ENCODE peak calls at places on chromosome 14, in nine cellular contexts. D is WERI-Rb-1, U is heart right ventricle, R is stomach, H is astrocyte, N is lung, C is psoas muscle, T is mesendoderm, Z is right atrium auricular region. K is an unnamed sample. For H3K27me3, the result is how much of the 10 kb centered on the place peaks cover.

GRCh38 chr14:59464651-59465569 is at the start of gene GPR135:
- DNase-seq in U (peak), R (peak), N (peak), H (peak), T (peak), D (peak), Z (no peak), C (peak), K (no peak)

GRCh38 chr14:22086149-22086548 is 412.5 kb upstream of the OR4E1 start:
- DNase-seq in R (no peak), N (no peak), D (no peak), U (no peak), H (no peak), T (no peak), Z (no peak), C (no peak), K (no peak)

GRCh38 chr14:66111891-66112290 is 374.3 kb upstream of the CCDC196 start:
- DNase-seq in R (no peak), N (no peak), D (no peak), H (no peak), T (no peak), C (no peak), Z (no peak), U (no peak), K (no peak)

GRCh38 chr14:69615471-69616407 is 4.3 kb downstream of the SUSD6 start:
- DNase-seq in H (peak), U (no peak), T (no peak), D (no peak), N (peak), Z (peak), C (peak), R (peak), K (no peak)

GRCh38 chr14:105531088-105531957 is 4.9 kb downstream of the TMEM121 start:
- DNase-seq in C (no peak), Z (no peak), U (no peak), H (no peak), T (no peak), D (no peak), N (no peak), R (no peak), K (no peak)

GRCh38 chr14:92473947-92474535 is 39.5 kb upstream of the RIN3 start:
- DNase-seq in N (no peak), R (peak), C (no peak), U (no peak), T (no peak), D (no peak), Z (no peak), H (peak), K (no peak)

GRCh38 chr14:101601603-101602465 is 40.5 kb downstream of the DIO3 start:
- DNase-seq in C (peak), D (no peak), R (peak), H (no peak), U (no peak), N (no peak), Z (peak), T (no peak), K (peak)

GRCh38 chr14:63134801-63135200 is 69.4 kb upstream of the RHOJ start:
- DNase-seq in R (no peak), U (no peak), D (no peak), N (no peak), H (peak), C (no peak), T (peak), Z (no peak), K (no peak)

GRCh38 chr14:54881235-54881760 is 21.3 kb downstream of the GCH1 start:
- DNase-seq in C (no peak), H (peak), R (no peak), N (no peak), T (no peak), Z (no peak), D (no peak), U (no peak), K (peak)

GRCh38 chr14:29894030-29894429 is 33.6 kb downstream of the PRKD1 start:
- DNase-seq in N (no peak), D (no peak), C (no peak), R (no peak), U (no peak), T (no peak), Z (no peak), H (no peak), K (no peak)

GRCh38 chr14:66038214-66038977 is 447.8 kb upstream of the CCDC196 start:
- DNase-seq in N (no peak), U (no peak), R (no peak), Z (peak), T (peak), C (no peak), D (no peak), H (no peak), K (no peak)

GRCh38 chr14:56581041-56581727 is 1.6 kb downstream of the TMEM260 start:
- DNase-seq in U (no peak), Z (no peak), H (no peak), T (no peak), D (no peak), N (no peak), R (no peak), C (no peak), K (no peak)

GRCh38 chr14:28754209-28754985 is 12.2 kb upstream of the FOXG1 start:
- DNase-seq in N (no peak), C (no peak), R (no peak), D (peak), Z (no peak), T (peak), H (no peak), U (no peak), K (no peak)

GRCh38 chr14:84162658-84163057 is 1367.3 kb upstream of the FLRT2 start:
- DNase-seq in C (no peak), N (no peak), R (no peak), U (no peak), H (no peak), T (no peak), Z (no peak), D (peak), K (no peak)

GRCh38 chr14:48575772-48576171 is 900.4 kb upstream of the MDGA2 start:
- DNase-seq in T (no peak), N (no peak), R (no peak), D (peak), Z (no peak), C (no peak), U (no peak), H (no peak), K (no peak)

DNA sequence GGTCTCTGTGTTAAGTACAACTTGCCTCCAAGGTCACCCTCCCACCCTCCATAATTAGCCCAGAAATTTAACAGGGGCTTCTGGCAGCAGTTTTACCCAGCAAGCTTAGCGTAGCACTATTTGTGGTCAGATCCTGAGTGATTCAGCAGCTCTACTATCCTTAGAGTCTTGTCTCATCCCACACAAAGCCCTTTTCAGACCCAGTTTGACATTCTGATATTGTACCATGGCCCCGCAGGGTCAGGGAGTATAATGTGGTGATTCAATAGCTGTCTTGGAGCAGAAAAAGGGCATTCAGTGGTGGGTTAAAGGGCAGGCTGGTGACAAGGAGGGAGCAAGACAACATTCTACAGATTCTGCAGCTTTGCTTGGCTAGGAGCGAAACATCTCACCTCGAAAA is 153.8 kb upstream of the DDHD1 start:
- DNase-seq in D (no peak), Z (no peak), T (no peak), N (no peak), U (no peak), H (peak), C (no peak), R (no peak), K (no peak)
- H3K27ac ChIP-seq in D (no peak), Z (peak), T (no peak), N (no peak), U (peak), H (no peak), C (no peak), R (peak), K (peak)

GRCh38 chr14:70885343-70886014 is 21.8 kb upstream of the PCNX1 start:
- DNase-seq in Z (no peak), H (no peak), N (no peak), C (no peak), U (no peak), R (no peak), T (no peak), D (peak), K (no peak)

GRCh38 chr14:70886421-70887206 is 20.6 kb upstream of the PCNX1 start:
- DNase-seq in T (peak), H (no peak), C (no peak), N (no peak), U (no peak), D (no peak), R (no peak), Z (no peak), K (no peak)

GRCh38 chr14:70888681-70889175 is 18.5 kb upstream of the PCNX1 start:
- DNase-seq in C (no peak), D (no peak), U (no peak), N (no peak), R (no peak), T (no peak), Z (no peak), H (peak), K (no peak)

GRCh38 chr14:70888151-70888499 is 19.1 kb upstream of the PCNX1 start:
- DNase-seq in Z (no peak), N (no peak), C (no peak), T (peak), H (no peak), D (no peak), R (no peak), U (no peak), K (no peak)

GRCh38 chr14:70887207-70888150 is 19.8 kb upstream of the PCNX1 start:
- DNase-seq in H (peak), T (no peak), D (no peak), C (no peak), Z (no peak), N (no peak), R (no peak), U (no peak), K (no peak)
- H3K4me3 ChIP-seq in H (no peak), T (no peak), D (no peak), C (no peak), Z (no peak), N (no peak), R (no peak), U (no peak), K (no peak)

DNA sequence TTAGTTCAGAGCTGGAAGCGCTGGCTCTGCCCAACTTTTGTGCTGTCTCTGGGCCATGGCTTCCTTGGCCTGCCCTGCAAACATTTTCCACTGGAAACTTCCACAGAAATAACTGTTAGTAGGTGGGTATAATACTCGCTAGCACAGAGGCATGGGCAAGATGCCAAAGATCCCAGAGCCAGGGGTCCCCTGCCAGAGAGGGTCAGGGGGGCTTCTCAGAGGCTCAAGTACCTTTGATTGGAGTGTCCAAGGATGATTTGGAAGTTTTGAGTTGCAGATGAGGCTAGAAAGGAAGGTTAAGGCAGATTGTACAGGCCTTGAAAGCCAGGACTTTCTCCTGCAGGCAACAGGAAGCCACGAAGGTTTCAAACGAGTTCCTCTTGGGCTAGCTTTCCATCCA is 187.6 kb downstream of the DICER1 start:
- DNase-seq in U (no peak), H (no peak), C (no peak), D (no peak), N (no peak), T (no peak), Z (no peak), R (no peak), K (peak)
- H3K27me3 ChIP-seq in U (under half), H (under half), C (under half), D (under half), N (under half), T (under half), Z (under half), R (under half), K (under half)

GRCh38 chr14:87005336-87005735 is 987.6 kb downstream of the GALC start:
- DNase-seq in D (no peak), R (no peak), N (no peak), H (no peak), U (no peak), Z (no peak), T (no peak), C (no peak), K (no peak)
- H3K27ac ChIP-seq in D (no peak), R (no peak), N (no peak), H (no peak), U (no peak), Z (no peak), T (no peak), C (no peak), K (no peak)

GRCh38 chr14:99267871-99268775 is 3.9 kb downstream of the BCL11B start:
- DNase-seq in T (peak), R (no peak), C (no peak), U (no peak), D (no peak), N (no peak), H (no peak), Z (no peak), K (no peak)
- H3K4me3 ChIP-seq in T (no peak), R (peak), C (no peak), U (no peak), D (no peak), N (no peak), H (no peak), Z (no peak), K (no peak)

GRCh38 chr14:93868165-93868564 is 59.0 kb upstream of the FAM181A start:
- DNase-seq in H (no peak), N (no peak), Z (no peak), D (no peak), C (no peak), T (no peak), R (no peak), U (no peak), K (no peak)
- H3K27me3 ChIP-seq in H (under half), N (under half), Z (under half), D (under half), C (under half), T (under half), R (under half), U (under half), K (under half)

GRCh38 chr14:70731447-70732239 is 77.7 kb downstream of the MAP3K9 start:
- DNase-seq in H (no peak), R (no peak), Z (no peak), T (no peak), D (no peak), C (no peak), N (no peak), U (no peak), K (no peak)
- H3K27ac ChIP-seq in H (no peak), R (no peak), Z (no peak), T (no peak), D (no peak), C (no peak), N (no peak), U (no peak), K (no peak)